ENCODE peak calls at places on chromosomes 7 and 10, in ten cellular contexts. One of them, this sample, is unnamed.

GRCh38 chr7:12074889-12075288 is 136.2 kb upstream of the TMEM106B start:
- DNase-seq in activated T-helper 1 cell treated with anti-CD3 and anti-CD28 coated beads, Interleukin-2, amount 50 U/mL, for 16 hours: no peak
- DNase-seq in epithelial cell of esophagus: no peak
- DNase-seq in HEK293T: no peak
- DNase-seq in H7: no peak
- DNase-seq in T-helper 2 cell: no peak
- DNase-seq in pancreas: no peak
- DNase-seq in AG09319: no peak
- DNase-seq in NCI-H187: no peak
- DNase-seq in AG08396: no peak
- DNase-seq in this sample: no peak

GRCh38 chr10:22992075-22992474 is 64.2 kb downstream of the ARMC3 start:
- DNase-seq in AG09319: no peak
- DNase-seq in activated T-helper 1 cell treated with anti-CD3 and anti-CD28 coated beads, Interleukin-2, amount 50 U/mL, for 16 hours: no peak
- DNase-seq in T-helper 2 cell: no peak
- DNase-seq in epithelial cell of esophagus: no peak
- DNase-seq in HEK293T: no peak
- DNase-seq in pancreas: no peak
- DNase-seq in NCI-H187: no peak
- DNase-seq in AG08396: no peak
- DNase-seq in H7: no peak
- DNase-seq in this sample: no peak

GRCh38 chr10:21100871-21101514 is 203.9 kb upstream of the NEBL start:
- DNase-seq in NCI-H187: no peak
- DNase-seq in T-helper 2 cell: no peak
- DNase-seq in H7: no peak
- DNase-seq in pancreas: no peak
- DNase-seq in HEK293T: no peak
- DNase-seq in epithelial cell of esophagus: peak
- DNase-seq in AG09319: no peak
- DNase-seq in AG08396: no peak
- DNase-seq in activated T-helper 1 cell treated with anti-CD3 and anti-CD28 coated beads, Interleukin-2, amount 50 U/mL, for 16 hours: no peak
- DNase-seq in this sample: no peak

GRCh38 chr7:36677769-36678435 is 46.4 kb downstream of the AOAH start:
- DNase-seq in activated T-helper 1 cell treated with anti-CD3 and anti-CD28 coated beads, Interleukin-2, amount 50 U/mL, for 16 hours: peak
- DNase-seq in pancreas: no peak
- DNase-seq in T-helper 2 cell: no peak
- DNase-seq in H7: no peak
- DNase-seq in NCI-H187: no peak
- DNase-seq in HEK293T: no peak
- DNase-seq in AG09319: no peak
- DNase-seq in epithelial cell of esophagus: no peak
- DNase-seq in AG08396: no peak
- DNase-seq in this sample: no peak

GRCh38 chr10:983951-984705 is 4.1 kb upstream of the GTPBP4 start:
- DNase-seq in HEK293T: no peak
- DNase-seq in AG08396: no peak
- DNase-seq in T-helper 2 cell: no peak
- DNase-seq in activated T-helper 1 cell treated with anti-CD3 and anti-CD28 coated beads, Interleukin-2, amount 50 U/mL, for 16 hours: no peak
- DNase-seq in NCI-H187: no peak
- DNase-seq in pancreas: no peak
- DNase-seq in epithelial cell of esophagus: no peak
- DNase-seq in H7: no peak
- DNase-seq in AG09319: no peak
- DNase-seq in this sample: no peak

GRCh38 chr7:85041599-85042216 is 145.1 kb downstream of the SEMA3D start:
- DNase-seq in HEK293T: peak
- DNase-seq in epithelial cell of esophagus: peak
- DNase-seq in activated T-helper 1 cell treated with anti-CD3 and anti-CD28 coated beads, Interleukin-2, amount 50 U/mL, for 16 hours: no peak
- DNase-seq in AG08396: peak
- DNase-seq in NCI-H187: peak
- DNase-seq in AG09319: peak
- DNase-seq in H7: no peak
- DNase-seq in T-helper 2 cell: no peak
- DNase-seq in pancreas: peak
- DNase-seq in this sample: no peak

GRCh38 chr10:34804306-34804705 is 10.8 kb downstream of the PARD3 start:
- DNase-seq in NCI-H187: no peak
- DNase-seq in T-helper 2 cell: no peak
- DNase-seq in AG09319: no peak
- DNase-seq in pancreas: no peak
- DNase-seq in epithelial cell of esophagus: peak
- DNase-seq in H7: no peak
- DNase-seq in AG08396: no peak
- DNase-seq in activated T-helper 1 cell treated with anti-CD3 and anti-CD28 coated beads, Interleukin-2, amount 50 U/mL, for 16 hours: no peak
- DNase-seq in HEK293T: no peak
- DNase-seq in this sample: no peak

GRCh38 chr7:138918176-138918575 is 63.0 kb downstream of the KIAA1549 start:
- DNase-seq in NCI-H187: no peak
- DNase-seq in pancreas: no peak
- DNase-seq in T-helper 2 cell: no peak
- DNase-seq in AG08396: no peak
- DNase-seq in AG09319: no peak
- DNase-seq in epithelial cell of esophagus: no peak
- DNase-seq in activated T-helper 1 cell treated with anti-CD3 and anti-CD28 coated beads, Interleukin-2, amount 50 U/mL, for 16 hours: no peak
- DNase-seq in H7: no peak
- DNase-seq in HEK293T: no peak
- DNase-seq in this sample: no peak

GRCh38 chr7:134686782-134687181 is 40.1 kb downstream of the BPGM start:
- DNase-seq in pancreas: no peak
- DNase-seq in T-helper 2 cell: no peak
- DNase-seq in HEK293T: no peak
- DNase-seq in NCI-H187: no peak
- DNase-seq in AG08396: no peak
- DNase-seq in epithelial cell of esophagus: no peak
- DNase-seq in activated T-helper 1 cell treated with anti-CD3 and anti-CD28 coated beads, Interleukin-2, amount 50 U/mL, for 16 hours: no peak
- DNase-seq in H7: no peak
- DNase-seq in AG09319: no peak
- DNase-seq in this sample: no peak

GRCh38 chr10:109062371-109062770 is 860.9 kb downstream of the XPNPEP1 start:
- DNase-seq in epithelial cell of esophagus: peak
- DNase-seq in H7: no peak
- DNase-seq in pancreas: no peak
- DNase-seq in NCI-H187: no peak
- DNase-seq in AG08396: no peak
- DNase-seq in activated T-helper 1 cell treated with anti-CD3 and anti-CD28 coated beads, Interleukin-2, amount 50 U/mL, for 16 hours: no peak
- DNase-seq in AG09319: no peak
- DNase-seq in T-helper 2 cell: no peak
- DNase-seq in HEK293T: no peak
- DNase-seq in this sample: no peak

GRCh38 chr10:178723-179122 is 43.5 kb downstream of the ZMYND11 start:
- DNase-seq in T-helper 2 cell: no peak
- DNase-seq in HEK293T: no peak
- DNase-seq in NCI-H187: no peak
- DNase-seq in AG09319: no peak
- DNase-seq in epithelial cell of esophagus: no peak
- DNase-seq in activated T-helper 1 cell treated with anti-CD3 and anti-CD28 coated beads, Interleukin-2, amount 50 U/mL, for 16 hours: no peak
- DNase-seq in H7: no peak
- DNase-seq in pancreas: no peak
- DNase-seq in AG08396: no peak
- DNase-seq in this sample: no peak

GRCh38 chr10:21340341-21340740 is 185.1 kb downstream of the SKIDA1 start:
- DNase-seq in T-helper 2 cell: no peak
- DNase-seq in AG08396: no peak
- DNase-seq in activated T-helper 1 cell treated with anti-CD3 and anti-CD28 coated beads, Interleukin-2, amount 50 U/mL, for 16 hours: no peak
- DNase-seq in NCI-H187: no peak
- DNase-seq in pancreas: no peak
- DNase-seq in epithelial cell of esophagus: no peak
- DNase-seq in H7: no peak
- DNase-seq in AG09319: no peak
- DNase-seq in HEK293T: no peak
- DNase-seq in this sample: no peak

GRCh38 chr7:130294314-130294713 is 1.4 kb downstream of the CPA4 start:
- DNase-seq in T-helper 2 cell: no peak
- DNase-seq in epithelial cell of esophagus: peak
- DNase-seq in AG08396: no peak
- DNase-seq in pancreas: no peak
- DNase-seq in AG09319: no peak
- DNase-seq in NCI-H187: peak
- DNase-seq in HEK293T: no peak
- DNase-seq in activated T-helper 1 cell treated with anti-CD3 and anti-CD28 coated beads, Interleukin-2, amount 50 U/mL, for 16 hours: no peak
- DNase-seq in H7: no peak
- DNase-seq in this sample: no peak

GRCh38 chr10:118662228-118663035 is 67.0 kb upstream of the PRLHR start:
- DNase-seq in NCI-H187: peak
- DNase-seq in HEK293T: no peak
- DNase-seq in epithelial cell of esophagus: no peak
- DNase-seq in T-helper 2 cell: no peak
- DNase-seq in AG08396: no peak
- DNase-seq in pancreas: no peak
- DNase-seq in AG09319: no peak
- DNase-seq in activated T-helper 1 cell treated with anti-CD3 and anti-CD28 coated beads, Interleukin-2, amount 50 U/mL, for 16 hours: no peak
- DNase-seq in H7: no peak
- DNase-seq in this sample: no peak

GRCh38 chr10:114322344-114322743 is 82.0 kb downstream of the AFAP1L2 start:
- DNase-seq in AG08396: no peak
- DNase-seq in AG09319: no peak
- DNase-seq in T-helper 2 cell: no peak
- DNase-seq in pancreas: no peak
- DNase-seq in activated T-helper 1 cell treated with anti-CD3 and anti-CD28 coated beads, Interleukin-2, amount 50 U/mL, for 16 hours: no peak
- DNase-seq in HEK293T: no peak
- DNase-seq in NCI-H187: no peak
- DNase-seq in H7: no peak
- DNase-seq in epithelial cell of esophagus: peak
- DNase-seq in this sample: no peak

GRCh38 chr10:107915277-107915634 is 750.8 kb upstream of the SORCS1 start:
- DNase-seq in H7: no peak
- DNase-seq in pancreas: no peak
- DNase-seq in activated T-helper 1 cell treated with anti-CD3 and anti-CD28 coated beads, Interleukin-2, amount 50 U/mL, for 16 hours: no peak
- DNase-seq in AG08396: no peak
- DNase-seq in NCI-H187: no peak
- DNase-seq in epithelial cell of esophagus: peak
- DNase-seq in HEK293T: no peak
- DNase-seq in AG09319: no peak
- DNase-seq in T-helper 2 cell: no peak
- DNase-seq in this sample: no peak

GRCh38 chr10:87659571-87660483 is at the start of gene PAPSS2:
- DNase-seq in HEK293T: peak
- DNase-seq in T-helper 2 cell: peak
- DNase-seq in epithelial cell of esophagus: peak
- DNase-seq in activated T-helper 1 cell treated with anti-CD3 and anti-CD28 coated beads, Interleukin-2, amount 50 U/mL, for 16 hours: no peak
- DNase-seq in AG08396: peak
- DNase-seq in AG09319: peak
- DNase-seq in H7: peak
- DNase-seq in NCI-H187: no peak
- DNase-seq in pancreas: peak
- DNase-seq in this sample: peak

GRCh38 chr7:40758590-40758989 is 623.8 kb downstream of the SUGCT start:
- DNase-seq in AG09319: no peak
- DNase-seq in activated T-helper 1 cell treated with anti-CD3 and anti-CD28 coated beads, Interleukin-2, amount 50 U/mL, for 16 hours: no peak
- DNase-seq in pancreas: no peak
- DNase-seq in AG08396: no peak
- DNase-seq in NCI-H187: no peak
- DNase-seq in T-helper 2 cell: no peak
- DNase-seq in HEK293T: no peak
- DNase-seq in epithelial cell of esophagus: no peak
- DNase-seq in H7: no peak
- DNase-seq in this sample: no peak

GRCh38 chr7:105024734-105025133 is 10.7 kb downstream of the KMT2E start:
- DNase-seq in AG09319: no peak
- DNase-seq in activated T-helper 1 cell treated with anti-CD3 and anti-CD28 coated beads, Interleukin-2, amount 50 U/mL, for 16 hours: no peak
- DNase-seq in H7: no peak
- DNase-seq in NCI-H187: peak
- DNase-seq in epithelial cell of esophagus: peak
- DNase-seq in AG08396: no peak
- DNase-seq in T-helper 2 cell: no peak
- DNase-seq in pancreas: no peak
- DNase-seq in HEK293T: no peak
- DNase-seq in this sample: no peak

GRCh38 chr10:14751576-14752330 is 22.9 kb downstream of the FAM107B start:
- DNase-seq in AG08396: peak
- DNase-seq in T-helper 2 cell: no peak
- DNase-seq in HEK293T: no peak
- DNase-seq in activated T-helper 1 cell treated with anti-CD3 and anti-CD28 coated beads, Interleukin-2, amount 50 U/mL, for 16 hours: no peak
- DNase-seq in H7: no peak
- DNase-seq in pancreas: no peak
- DNase-seq in epithelial cell of esophagus: no peak
- DNase-seq in AG09319: no peak
- DNase-seq in NCI-H187: no peak
- DNase-seq in this sample: no peak

This sample was measured in CD4-positive, CD25-positive, alpha-beta regulatory T cell.